ENCODE peak calls at places on chromosomes 1 and 21, in ten cellular contexts. One of them, this sample, is unnamed.

GRCh38 chr1:41726899-41727748 is 191.6 kb downstream of the HIVEP3 start:
- DNase-seq in memory B cell: peak; percentile 64
- DNase-seq in stromal cell of bone marrow: no peak
- DNase-seq in HT1080: no peak
- DNase-seq in left ventricle myocardium inferior: peak; percentile 78
- DNase-seq in NCI-H1092: no peak
- DNase-seq in stimulated activated CD4-positive, alpha-beta T cell treated with anti-CD3 and anti-CD28 coated beads, Interleukin-15, amount 100 ng/mL, for 48 hours: no peak
- DNase-seq in brain microvascular endothelial cell: no peak
- DNase-seq in BJ: no peak
- DNase-seq in T-helper 2 cell: peak; percentile 37
- DNase-seq in this sample: no peak

GRCh38 chr21:45405819-45406762 is 1.1 kb downstream of the COL18A1 start:
- DNase-seq in stimulated activated CD4-positive, alpha-beta T cell treated with anti-CD3 and anti-CD28 coated beads, Interleukin-15, amount 100 ng/mL, for 48 hours: no peak
- DNase-seq in left ventricle myocardium inferior: peak; percentile 30
- DNase-seq in BJ: no peak
- DNase-seq in T-helper 2 cell: no peak
- DNase-seq in memory B cell: no peak
- DNase-seq in HT1080: no peak
- DNase-seq in brain microvascular endothelial cell: no peak
- DNase-seq in NCI-H1092: no peak
- DNase-seq in stromal cell of bone marrow: no peak
- DNase-seq in this sample: peak; percentile 59

GRCh38 chr1:231628207-231628876 is 1.8 kb downstream of the DISC1 start:
- DNase-seq in HT1080: peak; percentile 37
- DNase-seq in T-helper 2 cell: peak; percentile 52
- DNase-seq in stimulated activated CD4-positive, alpha-beta T cell treated with anti-CD3 and anti-CD28 coated beads, Interleukin-15, amount 100 ng/mL, for 48 hours: peak; percentile 48
- DNase-seq in BJ: peak; percentile 34
- DNase-seq in stromal cell of bone marrow: no peak
- DNase-seq in left ventricle myocardium inferior: no peak
- DNase-seq in NCI-H1092: no peak
- DNase-seq in brain microvascular endothelial cell: no peak
- DNase-seq in memory B cell: no peak
- DNase-seq in this sample: peak; percentile 66

GRCh38 chr1:74505133-74505532 is 7.3 kb downstream of the LRRC53 start:
- DNase-seq in NCI-H1092: peak; percentile 61
- DNase-seq in memory B cell: no peak
- DNase-seq in stromal cell of bone marrow: no peak
- DNase-seq in stimulated activated CD4-positive, alpha-beta T cell treated with anti-CD3 and anti-CD28 coated beads, Interleukin-15, amount 100 ng/mL, for 48 hours: no peak
- DNase-seq in T-helper 2 cell: no peak
- DNase-seq in HT1080: peak; percentile 8
- DNase-seq in BJ: no peak
- DNase-seq in left ventricle myocardium inferior: no peak
- DNase-seq in brain microvascular endothelial cell: no peak
- DNase-seq in this sample: no peak

GRCh38 chr1:53579221-53580008 is 120.2 kb downstream of the DMRTB1 start:
- DNase-seq in NCI-H1092: no peak
- DNase-seq in brain microvascular endothelial cell: no peak
- DNase-seq in memory B cell: no peak
- DNase-seq in BJ: no peak
- DNase-seq in stromal cell of bone marrow: no peak
- DNase-seq in stimulated activated CD4-positive, alpha-beta T cell treated with anti-CD3 and anti-CD28 coated beads, Interleukin-15, amount 100 ng/mL, for 48 hours: no peak
- DNase-seq in HT1080: no peak
- DNase-seq in left ventricle myocardium inferior: no peak
- DNase-seq in T-helper 2 cell: no peak
- DNase-seq in this sample: no peak

GRCh38 chr1:226975259-226975908 is 35.3 kb downstream of the COQ8A start:
- DNase-seq in stimulated activated CD4-positive, alpha-beta T cell treated with anti-CD3 and anti-CD28 coated beads, Interleukin-15, amount 100 ng/mL, for 48 hours: no peak
- DNase-seq in memory B cell: no peak
- DNase-seq in NCI-H1092: peak; percentile 83
- DNase-seq in BJ: no peak
- DNase-seq in brain microvascular endothelial cell: no peak
- DNase-seq in HT1080: no peak
- DNase-seq in left ventricle myocardium inferior: peak; percentile 25
- DNase-seq in stromal cell of bone marrow: no peak
- DNase-seq in T-helper 2 cell: no peak
- DNase-seq in this sample: no peak

GRCh38 chr1:185058103-185058502 is 12.7 kb downstream of the RNF2 start:
- DNase-seq in stromal cell of bone marrow: no peak
- DNase-seq in NCI-H1092: no peak
- DNase-seq in left ventricle myocardium inferior: no peak
- DNase-seq in memory B cell: no peak
- DNase-seq in HT1080: no peak
- DNase-seq in BJ: no peak
- DNase-seq in T-helper 2 cell: no peak
- DNase-seq in brain microvascular endothelial cell: no peak
- DNase-seq in stimulated activated CD4-positive, alpha-beta T cell treated with anti-CD3 and anti-CD28 coated beads, Interleukin-15, amount 100 ng/mL, for 48 hours: no peak
- DNase-seq in this sample: no peak

GRCh38 chr1:221611930-221612777 is 129.7 kb downstream of the DUSP10 start:
- DNase-seq in memory B cell: no peak
- DNase-seq in stromal cell of bone marrow: peak; percentile 87
- DNase-seq in HT1080: peak; percentile 85
- DNase-seq in BJ: peak; percentile 76
- DNase-seq in NCI-H1092: no peak
- DNase-seq in brain microvascular endothelial cell: peak; percentile 65
- DNase-seq in left ventricle myocardium inferior: peak; percentile 59
- DNase-seq in T-helper 2 cell: peak; percentile 35
- DNase-seq in stimulated activated CD4-positive, alpha-beta T cell treated with anti-CD3 and anti-CD28 coated beads, Interleukin-15, amount 100 ng/mL, for 48 hours: no peak
- DNase-seq in this sample: peak; percentile 77

GRCh38 chr1:41447995-41448770 is 36.3 kb downstream of the EDN2 start:
- DNase-seq in brain microvascular endothelial cell: no peak
- DNase-seq in left ventricle myocardium inferior: no peak
- DNase-seq in stromal cell of bone marrow: no peak
- DNase-seq in stimulated activated CD4-positive, alpha-beta T cell treated with anti-CD3 and anti-CD28 coated beads, Interleukin-15, amount 100 ng/mL, for 48 hours: no peak
- DNase-seq in T-helper 2 cell: no peak
- DNase-seq in BJ: no peak
- DNase-seq in memory B cell: no peak
- DNase-seq in NCI-H1092: no peak
- DNase-seq in HT1080: no peak
- DNase-seq in this sample: peak; percentile 56

GRCh38 chr1:33320619-33321165 is at the start of gene A3GALT2:
- DNase-seq in HT1080: no peak
- DNase-seq in memory B cell: no peak
- DNase-seq in NCI-H1092: no peak
- DNase-seq in stromal cell of bone marrow: no peak
- DNase-seq in left ventricle myocardium inferior: no peak
- DNase-seq in brain microvascular endothelial cell: no peak
- DNase-seq in stimulated activated CD4-positive, alpha-beta T cell treated with anti-CD3 and anti-CD28 coated beads, Interleukin-15, amount 100 ng/mL, for 48 hours: no peak
- DNase-seq in T-helper 2 cell: no peak
- DNase-seq in BJ: no peak
- DNase-seq in this sample: no peak

GRCh38 chr1:182196897-182197546 is 135.5 kb upstream of the ZNF648 start:
- DNase-seq in HT1080: no peak
- DNase-seq in NCI-H1092: no peak
- DNase-seq in brain microvascular endothelial cell: no peak
- DNase-seq in T-helper 2 cell: no peak
- DNase-seq in memory B cell: no peak
- DNase-seq in stimulated activated CD4-positive, alpha-beta T cell treated with anti-CD3 and anti-CD28 coated beads, Interleukin-15, amount 100 ng/mL, for 48 hours: no peak
- DNase-seq in BJ: no peak
- DNase-seq in stromal cell of bone marrow: no peak
- DNase-seq in left ventricle myocardium inferior: no peak
- DNase-seq in this sample: no peak

GRCh38 chr1:14946011-14946359 is 207.6 kb upstream of the TMEM51 start:
- DNase-seq in HT1080: no peak
- DNase-seq in stromal cell of bone marrow: no peak
- DNase-seq in NCI-H1092: no peak
- DNase-seq in memory B cell: no peak
- DNase-seq in left ventricle myocardium inferior: no peak
- DNase-seq in brain microvascular endothelial cell: no peak
- DNase-seq in stimulated activated CD4-positive, alpha-beta T cell treated with anti-CD3 and anti-CD28 coated beads, Interleukin-15, amount 100 ng/mL, for 48 hours: no peak
- DNase-seq in T-helper 2 cell: no peak
- DNase-seq in BJ: no peak
- DNase-seq in this sample: no peak